ENCODE peak calls at places on chromosomes 2 and 18, in four cellular contexts. V is activated CD8-positive, alpha-beta T cell treated with anti-CD3 and anti-CD28 coated beads for 36 hours; Y is body of pancreas; F is epithelial cell of proximal tubule. I is an unnamed sample.

GRCh38 chr2:215612770-215613169 is 176.9 kb upstream of the FN1 start:
- DNase-seq in F (peak; percentile 91), V (no peak), Y (no peak), I (peak; percentile 13)

GRCh38 chr2:156340377-156340776 is 7.9 kb upstream of the NR4A2 start:
- DNase-seq in V (peak; percentile 50), Y (no peak), F (no peak), I (no peak)

GRCh38 chr2:149375801-149376349 is 45.5 kb downstream of the LYPD6 start:
- DNase-seq in V (no peak), F (no peak), Y (no peak), I (no peak)

GRCh38 chr2:41521191-41521590 is 526.6 kb upstream of the PKDCC start:
- DNase-seq in V (no peak), F (no peak), Y (no peak), I (no peak)

GRCh38 chr2:182522930-182523541 is 96.2 kb upstream of the PDE1A start:
- DNase-seq in Y (no peak), V (no peak), F (no peak), I (no peak)

GRCh38 chr18:32086866-32087265 is 4.8 kb upstream of the RNF138 start:
- DNase-seq in V (no peak), F (no peak), Y (no peak), I (no peak)

GRCh38 chr2:95312543-95313205 is 15.5 kb downstream of the KCNIP3 start:
- DNase-seq in F (no peak), V (no peak), Y (no peak), I (no peak)

GRCh38 chr18:10421859-10422258 is 32.6 kb upstream of the APCDD1 start:
- DNase-seq in F (no peak), Y (no peak), V (no peak), I (no peak)

GRCh38 chr2:237686659-237687136 is 59.3 kb downstream of the LRRFIP1 start:
- DNase-seq in F (no peak), Y (no peak), V (no peak), I (no peak)

GRCh38 chr2:163595033-163595432 is 140.8 kb downstream of the FIGN start:
- DNase-seq in Y (no peak), F (no peak), V (no peak), I (no peak)

GRCh38 chr2:212536385-212537310 is 2.0 kb downstream of the ERBB4 start:
- DNase-seq in V (no peak), F (no peak), Y (peak; percentile 16), I (no peak)

GRCh38 chr18:10571537-10571936 is 45.7 kb downstream of the NAPG start:
- DNase-seq in Y (no peak), F (no peak), V (no peak), I (no peak)

GRCh38 chr2:158266106-158266505 is 164.4 kb downstream of the UPP2 start:
- DNase-seq in V (no peak), F (no peak), Y (no peak), I (no peak)

GRCh38 chr2:69165079-69165478 is 152.1 kb downstream of the ANTXR1 start:
- DNase-seq in F (no peak), Y (no peak), V (no peak), I (no peak)

GRCh38 chr2:144248350-144249034 is 271.4 kb downstream of the ZEB2 start:
- DNase-seq in F (no peak), V (no peak), Y (no peak), I (no peak)

GRCh38 chr18:2857491-2858063 is 10.8 kb downstream of the EMILIN2 start:
- DNase-seq in Y (peak; percentile 38), V (no peak), F (no peak), I (no peak)

GRCh38 chr2:10619643-10620042 is 70.1 kb downstream of the NOL10 start:
- DNase-seq in V (no peak), Y (no peak), F (no peak), I (no peak)

GRCh38 chr18:76144844-76145243 is 350.2 kb downstream of the ZNF516 start:
- DNase-seq in Y (no peak), V (no peak), F (no peak), I (no peak)

GRCh38 chr18:55998071-55998522 is 410.1 kb upstream of the TCF4 start:
- DNase-seq in V (no peak), F (no peak), Y (peak; percentile 12), I (no peak)

GRCh38 chr2:120224256-120224655 is 1.1 kb upstream of the TMEM185B start:
- DNase-seq in V (no peak), Y (no peak), F (no peak), I (no peak)

GRCh38 chr2:1591461-1591770 is 152.9 kb downstream of the PXDN start:
- DNase-seq in Y (no peak), F (no peak), V (no peak), I (no peak)

GRCh38 chr2:219545610-219546352 is 2.0 kb downstream of the TMEM198 start:
- DNase-seq in F (no peak), Y (no peak), V (no peak), I (no peak)

GRCh38 chr2:37324536-37324785 is 172 bp downstream of the PRKD3 start:
- DNase-seq in Y (peak; percentile 80), V (peak; percentile 79), F (no peak), I (no peak)

GRCh38 chr2:18265614-18266013 is 294.8 kb downstream of the RDH14 start:
- DNase-seq in V (no peak), Y (no peak), F (no peak), I (no peak)

GRCh38 chr2:18268400-18268799 is 292.1 kb downstream of the RDH14 start:
- DNase-seq in V (no peak), Y (no peak), F (peak; percentile 19), I (no peak)

GRCh38 chr2:18262601-18263000 is 297.9 kb downstream of the RDH14 start:
- DNase-seq in V (no peak), F (no peak), Y (no peak), I (no peak)

GRCh38 chr2:18267501-18267900 is 293.0 kb downstream of the RDH14 start:
- DNase-seq in Y (no peak), F (peak; percentile 64), V (no peak), I (no peak)

DNA sequence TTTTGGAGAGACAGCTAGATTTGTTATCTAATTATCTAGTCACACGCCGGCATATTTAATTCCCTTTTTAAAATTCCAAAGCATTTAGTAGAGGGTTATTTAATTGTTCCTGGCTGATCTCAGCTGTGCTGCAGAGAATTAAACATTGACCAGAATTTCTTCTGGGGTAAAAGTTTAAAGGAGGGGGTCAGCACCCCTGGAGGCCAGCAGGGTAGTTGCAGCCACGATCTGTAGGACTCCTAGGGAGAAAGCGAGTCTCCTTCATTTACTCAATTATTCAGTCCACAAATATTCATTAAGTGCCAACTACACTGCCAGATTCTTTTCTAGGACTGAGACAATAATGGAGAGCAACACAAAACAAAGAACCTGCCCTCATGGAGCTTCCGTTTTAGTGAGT is 294.3 kb downstream of the RDH14 start:
- DNase-seq in F (no peak), Y (no peak), V (no peak), I (no peak)
- TF ChIP-seq CTCF in F (peak; percentile 42), Y (no peak), V (no peak), I (no peak)

GRCh38 chr2:174048238-174048637 is 83.1 kb upstream of the SP3 start:
- DNase-seq in Y (no peak), F (no peak), V (no peak), I (peak; percentile 45)
- TF ChIP-seq CTCF in Y (no peak), F (no peak), V (no peak), I (no peak)

DNA sequence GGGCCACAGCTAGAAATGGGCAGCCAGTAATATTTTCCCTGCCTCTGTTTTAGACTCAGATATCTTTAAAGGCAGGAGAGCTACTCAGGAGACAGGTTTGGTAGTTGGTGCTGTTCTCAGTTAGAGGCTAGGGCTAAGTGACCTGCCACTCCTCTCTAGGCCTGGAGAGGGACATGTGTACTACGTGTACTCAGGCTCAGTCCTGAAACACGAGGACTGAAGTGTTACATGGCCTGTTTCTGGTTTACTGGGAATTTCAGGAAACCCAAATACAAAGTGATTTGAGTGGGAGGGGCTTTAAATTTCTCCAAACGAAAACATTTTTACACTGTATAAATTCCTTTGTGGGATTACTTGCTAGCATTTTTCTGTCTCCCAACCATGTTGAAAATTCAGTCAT is 343.4 kb downstream of the CYP26B1 start:
- DNase-seq in F (no peak), Y (no peak), V (no peak), I (no peak)
- TF ChIP-seq CTCF in F (peak; percentile 23), Y (no peak), V (no peak), I (no peak)

GRCh38 chr18:54626779-54627178 is 35.7 kb downstream of the DYNAP start:
- DNase-seq in F (no peak), Y (no peak), V (no peak), I (no peak)

GRCh38 chr18:54616220-54616848 is 25.3 kb downstream of the DYNAP start:
- DNase-seq in Y (no peak), F (no peak), V (no peak), I (no peak)

GRCh38 chr18:54622084-54622483 is 31.0 kb downstream of the DYNAP start:
- DNase-seq in Y (no peak), V (no peak), F (no peak), I (no peak)
- TF ChIP-seq CTCF in Y (no peak), V (no peak), F (peak; percentile 44), I (no peak)

GRCh38 chr2:86035883-86036789 is 69.5 kb downstream of the POLR1A start:
- DNase-seq in Y (peak; percentile 84), V (peak; percentile 86), F (peak; percentile 83), I (peak; percentile 87)
- TF ChIP-seq CTCF in Y (peak; percentile 11), V (no peak), F (peak; percentile 42), I (peak; percentile 51)

DNA sequence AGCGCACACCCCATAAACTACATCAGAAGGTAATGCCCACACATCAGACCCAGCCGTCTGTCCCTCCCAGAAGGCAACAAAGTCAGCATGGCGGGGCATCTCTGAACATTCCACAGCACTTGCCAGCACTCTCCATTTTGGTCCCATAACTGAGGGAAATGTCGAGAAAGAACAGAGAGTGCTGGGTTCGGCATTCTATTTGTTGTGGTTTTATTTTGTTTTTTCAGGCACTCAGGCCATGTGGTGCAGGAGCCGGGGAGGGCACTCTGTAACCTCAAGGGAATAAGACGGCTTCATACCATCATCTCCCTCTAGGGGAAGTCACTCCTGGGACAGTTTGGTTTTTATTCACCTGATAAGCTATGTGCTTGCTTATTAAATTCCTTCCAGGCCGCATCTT is 156.0 kb downstream of the SEPTIN10 start:
- DNase-seq in Y (no peak), V (no peak), F (no peak), I (no peak)
- TF ChIP-seq CTCF in Y (no peak), V (no peak), F (no peak), I (no peak)

GRCh38 chr2:130376433-130377293 is 20.8 kb downstream of the PTPN18 start:
- DNase-seq in Y (no peak), F (no peak), V (peak; percentile 43), I (no peak)
- TF ChIP-seq CTCF in Y (no peak), F (peak; percentile 20), V (no peak), I (peak; percentile 49)